ENCODE peak calls at places on chromosomes 7 and 10, in six cellular contexts. Z is aorta, L is T-helper 2 cell, R is SW 1271, N is nephron progenitor cell, Q is RPMI7951. D is an unnamed sample.

GRCh38 chr10:110151467-110151866 is 55.9 kb upstream of the MXI1 start:
- DNase-seq in N (peak), Z (no peak), Q (no peak), R (no peak), L (no peak), D (peak)

GRCh38 chr7:150444674-150445365 is 5.6 kb upstream of the GIMAP8 start:
- DNase-seq in Z (no peak), Q (peak), N (no peak), R (no peak), L (no peak), D (no peak)

GRCh38 chr7:31271641-31272405 is 68.7 kb downstream of the NEUROD6 start:
- DNase-seq in L (no peak), Q (no peak), N (no peak), R (no peak), Z (no peak), D (no peak)

GRCh38 chr7:148694631-148695030 is 4.1 kb upstream of the CUL1 start:
- DNase-seq in Z (no peak), N (no peak), L (no peak), R (no peak), Q (no peak), D (no peak)

GRCh38 chr10:86100581-86101061 is 266.0 kb downstream of the GRID1 start:
- DNase-seq in Z (no peak), R (no peak), Q (peak), N (no peak), L (no peak), D (no peak)

GRCh38 chr7:128381161-128381821 is 19.8 kb upstream of the PRRT4 start:
- DNase-seq in R (no peak), Z (no peak), N (peak), L (peak), Q (no peak), D (no peak)

GRCh38 chr10:19749185-19749729 is 67.0 kb upstream of the PLXDC2 start:
- DNase-seq in R (no peak), Z (no peak), Q (peak), L (no peak), N (no peak), D (no peak)

GRCh38 chr10:22466763-22467334 is 121.6 kb downstream of the SPAG6 start:
- DNase-seq in L (no peak), R (no peak), N (no peak), Q (no peak), Z (no peak), D (no peak)

GRCh38 chr10:63866075-63866746 is 345.0 kb downstream of the REEP3 start:
- DNase-seq in L (peak), R (no peak), N (peak), Q (peak), Z (peak), D (no peak)

GRCh38 chr7:129831424-129832058 is 121.2 kb downstream of the UBE2H start:
- DNase-seq in N (no peak), R (peak), Q (peak), L (no peak), Z (no peak), D (no peak)

GRCh38 chr7:1274876-1275684 is 42.4 kb downstream of the UNCX start:
- DNase-seq in N (no peak), L (no peak), Z (peak), Q (no peak), R (no peak), D (no peak)

GRCh38 chr10:53765311-53765710 is 992.7 kb upstream of the MBL2 start:
- DNase-seq in Z (no peak), L (no peak), R (no peak), Q (peak), N (no peak), D (no peak)

GRCh38 chr10:74238031-74238431 is 87.0 kb downstream of the ADK start:
- DNase-seq in Q (no peak), L (no peak), N (no peak), Z (no peak), R (no peak), D (no peak)

GRCh38 chr7:117152213-117153007 is 170.4 kb downstream of the WNT2 start:
- DNase-seq in L (no peak), N (no peak), R (no peak), Z (no peak), Q (no peak), D (no peak)